ENCODE peak calls at places on chromosomes 13 and 19, in four cellular contexts. U is GM12878, W is HepG2, N is H1. R is an unnamed sample.

GRCh38 chr13:84431646-84432045 is 549.4 kb upstream of the SLITRK1 start:
- DNase-seq in U (no peak), W (no peak), N (no peak), R (no peak)

GRCh38 chr19:51915324-51915867 is 10.6 kb upstream of the ZNF649 start:
- DNase-seq in U (no peak), W (no peak), N (no peak), R (no peak)

GRCh38 chr19:52778811-52779210 is 7.8 kb downstream of the ZNF600 start:
- DNase-seq in U (peak; percentile 5), W (no peak), N (no peak), R (no peak)

GRCh38 chr19:6023085-6023682 is 45.2 kb upstream of the RANBP3 start:
- DNase-seq in U (no peak), W (no peak), N (no peak), R (no peak)

GRCh38 chr13:96967248-96967745 is 27.0 kb downstream of the OXGR1 start:
- DNase-seq in U (no peak), W (peak; percentile 25), N (no peak), R (peak; percentile 27)

GRCh38 chr19:47489072-47489914 is 5.3 kb upstream of the KPTN start:
- DNase-seq in U (no peak), W (no peak), N (no peak), R (no peak)

GRCh38 chr19:18519962-18520847 is 1.7 kb downstream of the ELL start:
- DNase-seq in U (no peak), W (peak; percentile 95), N (no peak), R (peak; percentile 47)

GRCh38 chr19:7509625-7510024 is 6.3 kb upstream of the ZNF358 start:
- DNase-seq in U (no peak), W (no peak), N (no peak), R (no peak)

GRCh38 chr13:25840261-25840660 is 211.6 kb downstream of the SHISA2 start:
- DNase-seq in U (no peak), W (no peak), N (no peak), R (no peak)

GRCh38 chr13:51681037-51681678 is 96.9 kb downstream of the WDFY2 start:
- DNase-seq in U (no peak), W (no peak), N (no peak), R (no peak)

GRCh38 chr19:50676625-50677197 is 27.5 kb downstream of the C19orf81 start:
- DNase-seq in U (no peak), W (no peak), N (no peak), R (no peak)

GRCh38 chr19:17615889-17616685 is 60.6 kb downstream of the COLGALT1 start:
- DNase-seq in U (no peak), W (no peak), N (no peak), R (no peak)

GRCh38 chr19:13104848-13105646 is 2.4 kb upstream of the LYL1 start:
- DNase-seq in U (no peak), W (no peak), N (no peak), R (no peak)
- H3K9ac ChIP-seq in U (peak overlapping the region; percentile 68), W (no peak overlapping the region), N (no peak overlapping the region), R (no peak overlapping the region)

GRCh38 chr13:101384929-101385328 is 31.4 kb downstream of the NALCN start:
- DNase-seq in U (no peak), W (no peak), N (no peak), R (no peak)
- H3K4me1 ChIP-seq in U (no peaks in the 10 kb centered on the region), W (no peaks in the 10 kb centered on the region), N (peaks cover 5% of the 10 kb centered on the region), R (no peaks in the 10 kb centered on the region)

DNA sequence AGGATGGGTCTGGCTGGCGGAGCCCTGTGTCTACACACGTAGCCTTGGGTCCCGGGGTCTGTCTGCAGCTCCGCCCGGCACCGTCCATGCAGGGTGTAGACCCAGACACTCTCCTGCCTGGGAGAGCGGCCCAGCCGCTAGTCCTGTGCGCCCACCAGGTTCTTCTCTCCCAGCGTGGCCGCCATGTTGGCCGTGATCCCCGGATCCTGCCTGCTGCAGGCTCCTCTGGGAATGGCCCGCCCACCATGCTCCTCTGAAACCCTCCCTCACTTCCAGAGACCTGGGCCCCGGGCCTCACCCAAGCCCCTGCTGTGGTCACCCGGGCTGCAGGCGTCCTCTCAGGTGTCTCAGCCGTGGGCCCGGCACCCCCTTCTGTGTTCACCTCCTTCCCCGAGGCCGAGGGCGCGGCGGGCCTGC is 57.7 kb upstream of the MCF2L start:
- DNase-seq in U (no peak), W (no peak), N (no peak), R (no peak)
- TF ChIP-seq SUZ12 in U (no peak), W (no peak), N (no peak), R (no peak)

DNA sequence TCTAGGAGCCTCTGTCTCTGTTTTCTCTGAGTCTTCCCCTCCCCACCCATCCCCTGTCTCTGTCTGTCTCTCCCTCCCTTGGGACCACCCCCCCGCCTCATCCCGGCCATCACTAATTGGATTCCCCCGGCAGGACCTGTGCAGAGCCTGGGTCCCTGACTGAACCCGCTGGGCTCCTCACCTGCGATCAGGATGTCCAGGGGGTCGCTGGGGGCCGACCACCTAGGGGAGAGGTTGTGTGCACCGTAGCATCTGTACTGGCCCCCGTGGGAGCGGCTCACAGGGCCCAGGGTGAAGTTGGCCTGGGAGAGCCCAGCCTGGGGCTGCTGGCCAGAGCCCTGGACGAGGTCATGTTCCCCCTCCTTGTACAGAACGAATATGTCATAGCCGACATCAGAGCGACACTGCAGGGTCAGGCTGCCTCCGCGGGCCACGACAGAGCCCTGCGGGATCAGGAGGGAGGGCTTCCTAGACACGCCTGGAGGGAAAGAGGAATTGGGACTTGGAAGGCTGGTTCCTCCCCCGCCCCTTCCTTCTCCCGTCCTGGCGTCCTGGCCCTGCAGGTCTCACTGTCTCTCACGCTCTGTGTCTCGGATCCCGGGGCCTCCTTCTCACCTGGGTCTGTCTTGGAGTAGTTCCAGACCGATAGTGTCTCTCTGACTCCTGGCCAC is 1.8 kb downstream of the LILRB5 start:
- DNase-seq in U (no peak), W (no peak), N (no peak), R (no peak)
- H3K9ac ChIP-seq in U (no peak overlapping the region), W (no peak overlapping the region), N (no peak overlapping the region), R (no peak overlapping the region)

GRCh38 chr19:33390908-33391630 is 17.6 kb downstream of the CEBPG start:
- DNase-seq in U (no peak), W (no peak), N (no peak), R (no peak)
- H3K4me1 ChIP-seq in U (no peaks in the 10 kb centered on the region), W (peaks cover 64% of the 10 kb centered on the region), N (peaks cover 3% of the 10 kb centered on the region), R (peaks cover 13% of the 10 kb centered on the region)